ENCODE peak calls at places on chromosomes 13 and 19, in eight cellular contexts. One of them, this sample, is unnamed.
A peak's percentile ranks its signal among the peaks of the same experiment; 100 is the strongest.

GRCh38 chr19:11373166-11373884 is 1.1 kb upstream of the SWSAP1 start:
- DNase-seq in Peyer's patch: no peak
- DNase-seq in spleen: no peak
- DNase-seq in lower leg skin: no peak
- DNase-seq in breast epithelium: no peak
- DNase-seq in A549: no peak
- DNase-seq in tibial nerve: no peak
- DNase-seq in IMR-90: no peak
- DNase-seq in this sample: peak; percentile 43

GRCh38 chr19:9431475-9431874 is 3.9 kb downstream of the ZNF266 start:
- DNase-seq in IMR-90: peak; percentile 29
- DNase-seq in lower leg skin: no peak
- DNase-seq in spleen: no peak
- DNase-seq in breast epithelium: no peak
- DNase-seq in A549: no peak
- DNase-seq in Peyer's patch: no peak
- DNase-seq in tibial nerve: no peak
- DNase-seq in this sample: peak; percentile 89

GRCh38 chr13:107842562-107843180 is 372.7 kb downstream of the LIG4 start:
- DNase-seq in tibial nerve: no peak
- DNase-seq in A549: no peak
- DNase-seq in spleen: no peak
- DNase-seq in Peyer's patch: no peak
- DNase-seq in breast epithelium: no peak
- DNase-seq in IMR-90: peak; percentile 58
- DNase-seq in lower leg skin: no peak
- DNase-seq in this sample: no peak

GRCh38 chr13:49472186-49472585 is 23.6 kb upstream of the PHF11 start:
- DNase-seq in breast epithelium: no peak
- DNase-seq in IMR-90: peak; percentile 15
- DNase-seq in Peyer's patch: no peak
- DNase-seq in lower leg skin: no peak
- DNase-seq in A549: no peak
- DNase-seq in tibial nerve: no peak
- DNase-seq in spleen: no peak
- DNase-seq in this sample: no peak

GRCh38 chr19:1864480-1865171 is 1.2 kb upstream of the KLF16 start:
- DNase-seq in tibial nerve: no peak
- DNase-seq in spleen: peak; percentile 96
- DNase-seq in lower leg skin: no peak
- DNase-seq in Peyer's patch: peak; percentile 83
- DNase-seq in A549: no peak
- DNase-seq in breast epithelium: peak; percentile 76
- DNase-seq in IMR-90: peak; percentile 38
- DNase-seq in this sample: peak; percentile 78

GRCh38 chr13:32314968-32315254 is 252 bp downstream of the ZAR1L start:
- DNase-seq in IMR-90: peak; percentile 44
- DNase-seq in spleen: no peak
- DNase-seq in Peyer's patch: peak; percentile 59
- DNase-seq in lower leg skin: peak; percentile 38
- DNase-seq in breast epithelium: no peak
- DNase-seq in A549: no peak
- DNase-seq in tibial nerve: no peak
- DNase-seq in this sample: no peak

GRCh38 chr13:37889811-37890210 is 20.2 kb upstream of the TRPC4 start:
- DNase-seq in breast epithelium: no peak
- DNase-seq in lower leg skin: no peak
- DNase-seq in Peyer's patch: no peak
- DNase-seq in A549: no peak
- DNase-seq in IMR-90: no peak
- DNase-seq in spleen: no peak
- DNase-seq in tibial nerve: no peak
- DNase-seq in this sample: no peak

GRCh38 chr13:21074601-21075302 is 13.4 kb upstream of the LATS2 start:
- DNase-seq in A549: no peak
- DNase-seq in IMR-90: no peak
- DNase-seq in breast epithelium: no peak
- DNase-seq in spleen: no peak
- DNase-seq in Peyer's patch: no peak
- DNase-seq in lower leg skin: no peak
- DNase-seq in tibial nerve: no peak
- DNase-seq in this sample: peak; percentile 83

GRCh38 chr13:112457485-112457884 is 81.3 kb downstream of the SPACA7 start:
- DNase-seq in lower leg skin: no peak
- DNase-seq in breast epithelium: no peak
- DNase-seq in A549: no peak
- DNase-seq in IMR-90: no peak
- DNase-seq in spleen: no peak
- DNase-seq in Peyer's patch: no peak
- DNase-seq in tibial nerve: no peak
- DNase-seq in this sample: no peak

GRCh38 chr13:85386424-85386823 is 412.8 kb downstream of the SLITRK6 start:
- DNase-seq in A549: no peak
- DNase-seq in spleen: no peak
- DNase-seq in IMR-90: no peak
- DNase-seq in lower leg skin: no peak
- DNase-seq in breast epithelium: no peak
- DNase-seq in tibial nerve: no peak
- DNase-seq in Peyer's patch: no peak
- DNase-seq in this sample: no peak

DNA sequence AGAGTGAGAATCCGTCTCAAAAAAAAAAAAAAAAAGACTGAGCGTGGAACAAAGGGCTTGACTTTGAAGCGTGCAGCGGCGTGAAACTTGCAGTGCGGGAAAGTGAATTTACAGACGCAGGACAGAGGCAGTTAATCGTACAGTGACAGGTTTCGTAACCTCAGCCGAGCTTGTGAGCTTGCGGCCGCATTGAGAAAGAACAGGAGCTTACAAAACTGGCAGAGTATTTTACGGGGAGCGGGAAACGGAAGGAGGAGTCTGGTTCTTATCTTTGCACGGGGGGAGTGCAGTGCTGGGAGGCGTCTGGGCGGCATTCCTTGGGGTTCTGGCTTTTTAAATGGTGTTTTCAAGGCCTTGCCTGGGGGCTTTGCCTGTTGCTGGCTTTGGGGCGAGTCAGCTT is 6.0 kb upstream of the BSG start:
- DNase-seq in spleen: no peak
- DNase-seq in IMR-90: peak; percentile 31
- DNase-seq in breast epithelium: no peak
- DNase-seq in tibial nerve: no peak
- DNase-seq in lower leg skin: no peak
- DNase-seq in Peyer's patch: no peak
- DNase-seq in A549: no peak
- DNase-seq in this sample: peak; percentile 97
- TF ChIP-seq POLR2A in spleen: no peak
- TF ChIP-seq POLR2A in IMR-90: no peak
- TF ChIP-seq POLR2A in breast epithelium: no peak
- TF ChIP-seq POLR2A in tibial nerve: no peak
- TF ChIP-seq POLR2A in lower leg skin: no peak
- TF ChIP-seq POLR2A in Peyer's patch: no peak
- TF ChIP-seq POLR2A in A549: no peak
- TF ChIP-seq POLR2A in this sample: peak; percentile 17

GRCh38 chr13:88919970-88920628 is 1248.9 kb downstream of the SLITRK5 start:
- DNase-seq in IMR-90: no peak
- DNase-seq in Peyer's patch: no peak
- DNase-seq in tibial nerve: no peak
- DNase-seq in lower leg skin: no peak
- DNase-seq in breast epithelium: no peak
- DNase-seq in spleen: no peak
- DNase-seq in A549: no peak
- DNase-seq in this sample: peak; percentile 80
- TF ChIP-seq POLR2A in IMR-90: no peak
- TF ChIP-seq POLR2A in Peyer's patch: no peak
- TF ChIP-seq POLR2A in tibial nerve: no peak
- TF ChIP-seq POLR2A in lower leg skin: no peak
- TF ChIP-seq POLR2A in breast epithelium: no peak
- TF ChIP-seq POLR2A in spleen: no peak
- TF ChIP-seq POLR2A in A549: no peak
- TF ChIP-seq POLR2A in this sample: no peak

DNA sequence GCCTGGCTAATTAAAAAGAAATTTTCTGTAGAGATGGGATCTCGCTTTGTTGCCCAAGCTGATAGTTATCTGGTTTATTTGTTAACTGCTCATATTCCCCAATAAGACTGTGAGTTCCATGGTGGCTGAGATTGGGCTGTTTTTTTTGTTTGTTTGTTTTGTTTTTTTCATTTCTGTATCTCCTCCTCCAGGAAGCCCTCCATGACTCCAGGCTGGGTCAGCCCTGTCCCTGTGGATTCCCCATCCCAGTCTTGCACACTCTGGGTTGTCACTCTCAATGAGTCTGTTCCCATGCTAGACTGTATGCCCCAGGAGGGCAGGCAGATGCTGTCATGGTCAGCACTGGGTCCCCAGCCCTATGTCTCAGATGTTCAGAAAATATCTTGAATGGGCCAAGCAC is 2.9 kb downstream of the EML2 start:
- DNase-seq in breast epithelium: no peak
- DNase-seq in A549: no peak
- DNase-seq in IMR-90: no peak
- DNase-seq in spleen: no peak
- DNase-seq in Peyer's patch: no peak
- DNase-seq in tibial nerve: no peak
- DNase-seq in lower leg skin: no peak
- DNase-seq in this sample: no peak
- TF ChIP-seq POLR2A in breast epithelium: no peak
- TF ChIP-seq POLR2A in A549: no peak
- TF ChIP-seq POLR2A in IMR-90: no peak
- TF ChIP-seq POLR2A in spleen: no peak
- TF ChIP-seq POLR2A in Peyer's patch: no peak
- TF ChIP-seq POLR2A in tibial nerve: no peak
- TF ChIP-seq POLR2A in lower leg skin: no peak
- TF ChIP-seq POLR2A in this sample: no peak

GRCh38 chr19:12766051-12766521 is 9.3 kb downstream of the HOOK2 start:
- DNase-seq in spleen: peak; percentile 93
- DNase-seq in tibial nerve: peak; percentile 57
- DNase-seq in IMR-90: peak; percentile 73
- DNase-seq in A549: peak; percentile 82
- DNase-seq in Peyer's patch: peak; percentile 82
- DNase-seq in lower leg skin: no peak
- DNase-seq in breast epithelium: peak; percentile 79
- DNase-seq in this sample: peak; percentile 80
- TF ChIP-seq POLR2A in spleen: no peak
- TF ChIP-seq POLR2A in tibial nerve: peak; percentile 40
- TF ChIP-seq POLR2A in IMR-90: no peak
- TF ChIP-seq POLR2A in A549: peak; percentile 23
- TF ChIP-seq POLR2A in Peyer's patch: peak; percentile 68
- TF ChIP-seq POLR2A in lower leg skin: no peak
- TF ChIP-seq POLR2A in breast epithelium: no peak
- TF ChIP-seq POLR2A in this sample: no peak

DNA sequence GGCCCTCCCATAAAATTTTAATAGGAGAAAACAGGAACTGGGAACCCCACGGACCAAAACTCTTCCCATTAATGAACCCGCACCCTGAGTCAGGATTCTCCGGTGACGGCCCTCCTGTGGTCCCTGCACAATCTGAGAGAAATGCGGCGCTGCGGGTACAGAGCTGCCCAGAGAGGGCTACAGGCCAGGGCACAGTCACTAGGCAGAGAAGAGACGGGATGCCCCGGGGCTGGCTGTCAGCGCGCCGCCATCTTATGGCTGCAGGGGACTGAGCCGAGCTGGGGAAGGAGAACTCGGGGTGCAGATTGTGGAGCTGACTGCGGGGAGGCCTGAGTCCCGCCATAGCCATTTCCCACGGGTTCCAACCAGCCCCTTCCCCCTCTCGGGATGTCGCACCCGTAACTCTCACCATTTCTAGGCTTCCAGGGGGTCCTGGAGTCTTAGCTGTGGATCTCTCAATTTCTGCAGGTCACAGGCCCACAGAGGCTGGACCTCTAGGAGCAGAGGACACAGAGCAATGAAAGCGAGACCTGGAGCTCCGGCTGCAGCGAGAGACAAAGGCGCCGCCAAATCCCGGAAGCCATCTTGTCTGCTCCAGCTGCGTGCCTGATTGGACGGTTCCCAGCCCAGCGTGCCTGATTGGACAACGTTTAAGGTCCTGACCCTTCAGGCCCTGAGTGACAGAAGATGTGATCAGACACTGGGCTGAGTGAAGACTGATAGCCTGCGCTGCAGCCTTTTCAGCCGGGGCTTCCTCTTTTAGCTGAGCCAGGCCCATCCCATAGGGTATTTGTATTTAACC is at the start of gene ZNF675:
- DNase-seq in Peyer's patch: peak; percentile 92
- DNase-seq in lower leg skin: peak; percentile 94
- DNase-seq in A549: peak; percentile 80
- DNase-seq in tibial nerve: peak; percentile 86
- DNase-seq in breast epithelium: peak; percentile 95
- DNase-seq in spleen: peak; percentile 95
- DNase-seq in IMR-90: peak; percentile 89
- DNase-seq in this sample: peak; percentile 97
- TF ChIP-seq POLR2A in Peyer's patch: peak; percentile 30
- TF ChIP-seq POLR2A in lower leg skin: no peak
- TF ChIP-seq POLR2A in A549: peak; percentile 38
- TF ChIP-seq POLR2A in tibial nerve: peak; percentile 17
- TF ChIP-seq POLR2A in breast epithelium: no peak
- TF ChIP-seq POLR2A in spleen: no peak
- TF ChIP-seq POLR2A in IMR-90: peak; percentile 52
- TF ChIP-seq POLR2A in this sample: peak; percentile 88